ENCODE peak calls at places on chromosomes 16 and 17, in nine cellular contexts. One of them, this sample, is unnamed.

GRCh38 chr16:57906385-57907316 is 64.3 kb downstream of the CNGB1 start:
- DNase-seq in Calu3: no peak
- DNase-seq in foreskin fibroblast: peak
- DNase-seq in AG10803: peak
- DNase-seq in heart right ventricle: no peak
- DNase-seq in transverse colon: no peak
- DNase-seq in GM06990: no peak
- DNase-seq in tibial artery: no peak
- DNase-seq in neural progenitor cell: peak
- DNase-seq in this sample: no peak

GRCh38 chr17:78597923-78598545 is 20.8 kb upstream of the DNAH17 start:
- DNase-seq in Calu3: no peak
- DNase-seq in foreskin fibroblast: peak
- DNase-seq in AG10803: peak
- DNase-seq in heart right ventricle: no peak
- DNase-seq in transverse colon: no peak
- DNase-seq in GM06990: no peak
- DNase-seq in tibial artery: no peak
- DNase-seq in neural progenitor cell: no peak
- DNase-seq in this sample: no peak

GRCh38 chr17:17305282-17305801 is 2.2 kb downstream of the NT5M start:
- DNase-seq in Calu3: no peak
- DNase-seq in foreskin fibroblast: peak
- DNase-seq in AG10803: no peak
- DNase-seq in heart right ventricle: no peak
- DNase-seq in transverse colon: peak
- DNase-seq in GM06990: peak
- DNase-seq in tibial artery: peak
- DNase-seq in neural progenitor cell: no peak
- DNase-seq in this sample: no peak

GRCh38 chr17:27921077-27921476 is 27.9 kb upstream of the LYRM9 start:
- DNase-seq in Calu3: no peak
- DNase-seq in foreskin fibroblast: no peak
- DNase-seq in AG10803: no peak
- DNase-seq in heart right ventricle: no peak
- DNase-seq in transverse colon: no peak
- DNase-seq in GM06990: no peak
- DNase-seq in tibial artery: no peak
- DNase-seq in neural progenitor cell: no peak
- DNase-seq in this sample: no peak

GRCh38 chr16:50102046-50102756 is 36.4 kb downstream of the HEATR3 start:
- DNase-seq in Calu3: no peak
- DNase-seq in foreskin fibroblast: peak
- DNase-seq in AG10803: peak
- DNase-seq in heart right ventricle: no peak
- DNase-seq in transverse colon: no peak
- DNase-seq in GM06990: peak
- DNase-seq in tibial artery: no peak
- DNase-seq in neural progenitor cell: no peak
- DNase-seq in this sample: no peak

GRCh38 chr17:73551756-73552155 is 92.5 kb downstream of the SDK2 start:
- DNase-seq in Calu3: no peak
- DNase-seq in foreskin fibroblast: no peak
- DNase-seq in AG10803: peak
- DNase-seq in heart right ventricle: no peak
- DNase-seq in transverse colon: no peak
- DNase-seq in GM06990: no peak
- DNase-seq in tibial artery: no peak
- DNase-seq in neural progenitor cell: no peak
- DNase-seq in this sample: no peak

GRCh38 chr17:27846042-27846655 is 45.8 kb upstream of the NOS2 start:
- DNase-seq in Calu3: no peak
- DNase-seq in foreskin fibroblast: no peak
- DNase-seq in AG10803: no peak
- DNase-seq in heart right ventricle: no peak
- DNase-seq in transverse colon: no peak
- DNase-seq in GM06990: no peak
- DNase-seq in tibial artery: no peak
- DNase-seq in neural progenitor cell: no peak
- DNase-seq in this sample: no peak

GRCh38 chr17:16304832-16305231 is 48.4 kb downstream of the CENPV start:
- DNase-seq in Calu3: peak
- DNase-seq in foreskin fibroblast: peak
- DNase-seq in AG10803: peak
- DNase-seq in heart right ventricle: no peak
- DNase-seq in transverse colon: no peak
- DNase-seq in GM06990: no peak
- DNase-seq in tibial artery: no peak
- DNase-seq in neural progenitor cell: peak
- DNase-seq in this sample: no peak

GRCh38 chr17:27544350-27545131 is 86.4 kb upstream of the LGALS9 start:
- DNase-seq in Calu3: no peak
- DNase-seq in foreskin fibroblast: no peak
- DNase-seq in AG10803: no peak
- DNase-seq in heart right ventricle: no peak
- DNase-seq in transverse colon: no peak
- DNase-seq in GM06990: peak
- DNase-seq in tibial artery: no peak
- DNase-seq in neural progenitor cell: no peak
- DNase-seq in this sample: no peak

GRCh38 chr17:53765129-53765528 is 57.6 kb upstream of the KIF2B start:
- DNase-seq in Calu3: no peak
- DNase-seq in foreskin fibroblast: no peak
- DNase-seq in AG10803: no peak
- DNase-seq in heart right ventricle: no peak
- DNase-seq in transverse colon: no peak
- DNase-seq in GM06990: no peak
- DNase-seq in tibial artery: no peak
- DNase-seq in neural progenitor cell: no peak
- DNase-seq in this sample: no peak

GRCh38 chr16:46916980-46917379 is 32.8 kb downstream of the GPT2 start:
- DNase-seq in Calu3: no peak
- DNase-seq in foreskin fibroblast: no peak
- DNase-seq in AG10803: no peak
- DNase-seq in heart right ventricle: no peak
- DNase-seq in transverse colon: no peak
- DNase-seq in GM06990: no peak
- DNase-seq in tibial artery: no peak
- DNase-seq in neural progenitor cell: no peak
- DNase-seq in this sample: no peak

GRCh38 chr17:65061621-65062020 is 5.1 kb upstream of the GNA13 start:
- DNase-seq in Calu3: no peak
- DNase-seq in foreskin fibroblast: no peak
- DNase-seq in AG10803: no peak
- DNase-seq in heart right ventricle: no peak
- DNase-seq in transverse colon: no peak
- DNase-seq in GM06990: no peak
- DNase-seq in tibial artery: no peak
- DNase-seq in neural progenitor cell: peak
- DNase-seq in this sample: no peak

GRCh38 chr16:16096858-16097213 is 126.5 kb downstream of the ABCC6 start:
- DNase-seq in Calu3: no peak
- DNase-seq in foreskin fibroblast: no peak
- DNase-seq in AG10803: no peak
- DNase-seq in heart right ventricle: no peak
- DNase-seq in transverse colon: no peak
- DNase-seq in GM06990: no peak
- DNase-seq in tibial artery: no peak
- DNase-seq in neural progenitor cell: no peak
- DNase-seq in this sample: peak

GRCh38 chr17:20315821-20316220 is 151.5 kb downstream of the LGALS9B start:
- DNase-seq in Calu3: no peak
- DNase-seq in foreskin fibroblast: no peak
- DNase-seq in AG10803: peak
- DNase-seq in heart right ventricle: no peak
- DNase-seq in transverse colon: no peak
- DNase-seq in GM06990: no peak
- DNase-seq in tibial artery: no peak
- DNase-seq in neural progenitor cell: no peak
- DNase-seq in this sample: no peak

GRCh38 chr17:63444457-63444856 is 1.6 kb downstream of the CYB561 start:
- DNase-seq in Calu3: no peak
- DNase-seq in foreskin fibroblast: no peak
- DNase-seq in AG10803: no peak
- DNase-seq in heart right ventricle: no peak
- DNase-seq in transverse colon: no peak
- DNase-seq in GM06990: no peak
- DNase-seq in tibial artery: no peak
- DNase-seq in neural progenitor cell: no peak
- DNase-seq in this sample: no peak

GRCh38 chr17:63445065-63445464 is 1.0 kb downstream of the CYB561 start:
- DNase-seq in Calu3: no peak
- DNase-seq in foreskin fibroblast: no peak
- DNase-seq in AG10803: no peak
- DNase-seq in heart right ventricle: no peak
- DNase-seq in transverse colon: peak
- DNase-seq in GM06990: no peak
- DNase-seq in tibial artery: no peak
- DNase-seq in neural progenitor cell: no peak
- DNase-seq in this sample: no peak

GRCh38 chr17:63446218-63446980 is at the start of gene CYB561:
- DNase-seq in Calu3: peak
- DNase-seq in foreskin fibroblast: peak
- DNase-seq in AG10803: peak
- DNase-seq in heart right ventricle: peak
- DNase-seq in transverse colon: peak
- DNase-seq in GM06990: peak
- DNase-seq in tibial artery: peak
- DNase-seq in neural progenitor cell: peak
- DNase-seq in this sample: no peak

GRCh38 chr17:63446981-63447687 is 1.0 kb upstream of the CYB561 start:
- DNase-seq in Calu3: peak
- DNase-seq in foreskin fibroblast: no peak
- DNase-seq in AG10803: no peak
- DNase-seq in heart right ventricle: peak
- DNase-seq in transverse colon: peak
- DNase-seq in GM06990: peak
- DNase-seq in tibial artery: no peak
- DNase-seq in neural progenitor cell: peak
- DNase-seq in this sample: no peak

GRCh38 chr17:63445571-63446217 is 412 bp downstream of the CYB561 start:
- DNase-seq in Calu3: no peak
- DNase-seq in foreskin fibroblast: peak
- DNase-seq in AG10803: no peak
- DNase-seq in heart right ventricle: no peak
- DNase-seq in transverse colon: peak
- DNase-seq in GM06990: peak
- DNase-seq in tibial artery: no peak
- DNase-seq in neural progenitor cell: peak
- DNase-seq in this sample: no peak
- TF ChIP-seq CTCF in Calu3: peak
- TF ChIP-seq CTCF in foreskin fibroblast: peak
- TF ChIP-seq CTCF in AG10803: no peak
- TF ChIP-seq CTCF in heart right ventricle: peak
- TF ChIP-seq CTCF in transverse colon: peak
- TF ChIP-seq CTCF in GM06990: no peak
- TF ChIP-seq CTCF in tibial artery: peak
- TF ChIP-seq CTCF in neural progenitor cell: peak
- TF ChIP-seq CTCF in this sample: peak

DNA sequence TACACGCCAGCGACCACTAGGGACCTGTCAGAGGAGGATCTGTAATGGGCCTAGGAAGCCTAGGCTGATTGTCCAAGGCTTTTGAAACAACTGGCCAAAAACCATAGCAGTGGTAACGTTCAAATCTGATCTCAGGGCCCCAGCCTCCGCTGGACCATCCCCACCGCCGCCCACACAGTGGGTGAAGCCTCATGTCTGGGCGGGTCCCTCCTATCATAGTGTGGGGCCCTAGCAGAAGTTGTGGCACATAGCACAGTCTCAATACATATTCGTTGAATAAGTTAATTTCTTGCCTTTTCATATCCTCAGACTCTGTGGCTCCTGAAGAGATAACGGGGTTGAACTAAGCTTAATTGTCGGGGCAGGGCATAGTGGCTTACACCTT is 818 bp downstream of the DPH1 start:
- DNase-seq in Calu3: peak
- DNase-seq in foreskin fibroblast: no peak
- DNase-seq in AG10803: peak
- DNase-seq in heart right ventricle: peak
- DNase-seq in transverse colon: peak
- DNase-seq in GM06990: peak
- DNase-seq in tibial artery: no peak
- DNase-seq in neural progenitor cell: peak
- DNase-seq in this sample: no peak
- TF ChIP-seq CTCF in Calu3: peak
- TF ChIP-seq CTCF in foreskin fibroblast: peak
- TF ChIP-seq CTCF in AG10803: peak
- TF ChIP-seq CTCF in heart right ventricle: no peak
- TF ChIP-seq CTCF in transverse colon: peak
- TF ChIP-seq CTCF in GM06990: peak
- TF ChIP-seq CTCF in tibial artery: peak
- TF ChIP-seq CTCF in neural progenitor cell: peak
- TF ChIP-seq CTCF in this sample: peak

GRCh38 chr17:82836823-82837357 is 2.9 kb downstream of the ZNF750 start:
- DNase-seq in Calu3: no peak
- DNase-seq in foreskin fibroblast: peak
- DNase-seq in AG10803: peak
- DNase-seq in heart right ventricle: no peak
- DNase-seq in transverse colon: no peak
- DNase-seq in GM06990: no peak
- DNase-seq in tibial artery: no peak
- DNase-seq in neural progenitor cell: peak
- DNase-seq in this sample: no peak
- TF ChIP-seq CTCF in Calu3: no peak
- TF ChIP-seq CTCF in foreskin fibroblast: no peak
- TF ChIP-seq CTCF in AG10803: peak
- TF ChIP-seq CTCF in heart right ventricle: peak
- TF ChIP-seq CTCF in transverse colon: no peak
- TF ChIP-seq CTCF in GM06990: no peak
- TF ChIP-seq CTCF in tibial artery: no peak
- TF ChIP-seq CTCF in neural progenitor cell: peak
- TF ChIP-seq CTCF in this sample: no peak

GRCh38 chr16:66699898-66700297 is 3.4 kb upstream of the CMTM4 start:
- DNase-seq in Calu3: no peak
- DNase-seq in foreskin fibroblast: no peak
- DNase-seq in AG10803: no peak
- DNase-seq in heart right ventricle: no peak
- DNase-seq in transverse colon: no peak
- DNase-seq in GM06990: no peak
- DNase-seq in tibial artery: no peak
- DNase-seq in neural progenitor cell: no peak
- DNase-seq in this sample: no peak

GRCh38 chr16:66698046-66698445 is 1.5 kb upstream of the CMTM4 start:
- DNase-seq in Calu3: no peak
- DNase-seq in foreskin fibroblast: no peak
- DNase-seq in AG10803: no peak
- DNase-seq in heart right ventricle: no peak
- DNase-seq in transverse colon: no peak
- DNase-seq in GM06990: no peak
- DNase-seq in tibial artery: no peak
- DNase-seq in neural progenitor cell: no peak
- DNase-seq in this sample: no peak

GRCh38 chr16:66695935-66696668 is 441 bp downstream of the CMTM4 start:
- DNase-seq in Calu3: peak
- DNase-seq in foreskin fibroblast: no peak
- DNase-seq in AG10803: no peak
- DNase-seq in heart right ventricle: peak
- DNase-seq in transverse colon: peak
- DNase-seq in GM06990: no peak
- DNase-seq in tibial artery: peak
- DNase-seq in neural progenitor cell: peak
- DNase-seq in this sample: no peak

GRCh38 chr16:66695474-66695934 is 1.0 kb downstream of the CMTM4 start:
- DNase-seq in Calu3: no peak
- DNase-seq in foreskin fibroblast: no peak
- DNase-seq in AG10803: no peak
- DNase-seq in heart right ventricle: no peak
- DNase-seq in transverse colon: peak
- DNase-seq in GM06990: peak
- DNase-seq in tibial artery: peak
- DNase-seq in neural progenitor cell: no peak
- DNase-seq in this sample: no peak

GRCh38 chr16:66696669-66697630 is at the start of gene CMTM4:
- DNase-seq in Calu3: peak
- DNase-seq in foreskin fibroblast: peak
- DNase-seq in AG10803: peak
- DNase-seq in heart right ventricle: peak
- DNase-seq in transverse colon: peak
- DNase-seq in GM06990: peak
- DNase-seq in tibial artery: peak
- DNase-seq in neural progenitor cell: peak
- DNase-seq in this sample: no peak
- TF ChIP-seq CTCF in Calu3: no peak
- TF ChIP-seq CTCF in foreskin fibroblast: no peak
- TF ChIP-seq CTCF in AG10803: no peak
- TF ChIP-seq CTCF in heart right ventricle: no peak
- TF ChIP-seq CTCF in transverse colon: no peak
- TF ChIP-seq CTCF in GM06990: peak
- TF ChIP-seq CTCF in tibial artery: peak
- TF ChIP-seq CTCF in neural progenitor cell: peak
- TF ChIP-seq CTCF in this sample: peak

This sample was measured in LNCaP clone FGC.